ENCODE peak calls at places on chromosome X, in ten cellular contexts. One of them, this sample, is unnamed.

GRCh38 chrX:111244238-111244750 is 26.0 kb downstream of the CAPN6 start:
- DNase-seq in mesenteric fat pad: no peak
- DNase-seq in brain microvascular endothelial cell: peak
- DNase-seq in effector memory CD4-positive, alpha-beta T cell: no peak
- DNase-seq in fibroblast of lung: peak
- DNase-seq in neural crest cell: no peak
- DNase-seq in stomach: no peak
- DNase-seq in effector memory CD8-positive, alpha-beta T cell: no peak
- DNase-seq in kidney glomerular epithelial cell: peak
- DNase-seq in NCI-H2081: peak
- DNase-seq in this sample: peak

GRCh38 chrX:16827225-16827624 is 41.0 kb downstream of the TXLNG start:
- DNase-seq in mesenteric fat pad: no peak
- DNase-seq in brain microvascular endothelial cell: no peak
- DNase-seq in effector memory CD4-positive, alpha-beta T cell: no peak
- DNase-seq in fibroblast of lung: peak
- DNase-seq in neural crest cell: no peak
- DNase-seq in stomach: no peak
- DNase-seq in effector memory CD8-positive, alpha-beta T cell: no peak
- DNase-seq in kidney glomerular epithelial cell: no peak
- DNase-seq in NCI-H2081: no peak
- DNase-seq in this sample: no peak

GRCh38 chrX:106899276-106899675 is 3.9 kb downstream of the RIPPLY1 start:
- DNase-seq in mesenteric fat pad: no peak
- DNase-seq in brain microvascular endothelial cell: no peak
- DNase-seq in effector memory CD4-positive, alpha-beta T cell: no peak
- DNase-seq in fibroblast of lung: peak
- DNase-seq in neural crest cell: no peak
- DNase-seq in stomach: no peak
- DNase-seq in effector memory CD8-positive, alpha-beta T cell: no peak
- DNase-seq in kidney glomerular epithelial cell: no peak
- DNase-seq in NCI-H2081: no peak
- DNase-seq in this sample: no peak

GRCh38 chrX:19626230-19626629 is 110.9 kb upstream of the MAP3K15 start:
- DNase-seq in mesenteric fat pad: no peak
- DNase-seq in brain microvascular endothelial cell: no peak
- DNase-seq in effector memory CD4-positive, alpha-beta T cell: no peak
- DNase-seq in fibroblast of lung: no peak
- DNase-seq in neural crest cell: no peak
- DNase-seq in stomach: no peak
- DNase-seq in effector memory CD8-positive, alpha-beta T cell: no peak
- DNase-seq in kidney glomerular epithelial cell: no peak
- DNase-seq in NCI-H2081: no peak
- DNase-seq in this sample: no peak

GRCh38 chrX:46298821-46299220 is 246.4 kb downstream of the ZNF674 start:
- DNase-seq in mesenteric fat pad: no peak
- DNase-seq in brain microvascular endothelial cell: peak
- DNase-seq in effector memory CD4-positive, alpha-beta T cell: no peak
- DNase-seq in fibroblast of lung: peak
- DNase-seq in neural crest cell: no peak
- DNase-seq in stomach: no peak
- DNase-seq in effector memory CD8-positive, alpha-beta T cell: no peak
- DNase-seq in kidney glomerular epithelial cell: no peak
- DNase-seq in NCI-H2081: no peak
- DNase-seq in this sample: peak

GRCh38 chrX:39605183-39605582 is 492.6 kb downstream of the BCOR start:
- DNase-seq in mesenteric fat pad: no peak
- DNase-seq in brain microvascular endothelial cell: no peak
- DNase-seq in effector memory CD4-positive, alpha-beta T cell: no peak
- DNase-seq in fibroblast of lung: no peak
- DNase-seq in neural crest cell: no peak
- DNase-seq in stomach: no peak
- DNase-seq in effector memory CD8-positive, alpha-beta T cell: no peak
- DNase-seq in kidney glomerular epithelial cell: no peak
- DNase-seq in NCI-H2081: no peak
- DNase-seq in this sample: no peak

GRCh38 chrX:70481424-70481823 is 36.8 kb downstream of the DLG3 start:
- DNase-seq in mesenteric fat pad: no peak
- DNase-seq in brain microvascular endothelial cell: no peak
- DNase-seq in effector memory CD4-positive, alpha-beta T cell: no peak
- DNase-seq in fibroblast of lung: no peak
- DNase-seq in neural crest cell: no peak
- DNase-seq in stomach: no peak
- DNase-seq in effector memory CD8-positive, alpha-beta T cell: no peak
- DNase-seq in kidney glomerular epithelial cell: peak
- DNase-seq in NCI-H2081: no peak
- DNase-seq in this sample: no peak

GRCh38 chrX:106952988-106953387 is 32.8 kb downstream of the CLDN2 start:
- DNase-seq in mesenteric fat pad: no peak
- DNase-seq in brain microvascular endothelial cell: no peak
- DNase-seq in effector memory CD4-positive, alpha-beta T cell: no peak
- DNase-seq in fibroblast of lung: peak
- DNase-seq in neural crest cell: no peak
- DNase-seq in stomach: no peak
- DNase-seq in effector memory CD8-positive, alpha-beta T cell: no peak
- DNase-seq in kidney glomerular epithelial cell: peak
- DNase-seq in NCI-H2081: peak
- DNase-seq in this sample: no peak

GRCh38 chrX:132227383-132228112 is 8.3 kb upstream of the RAP2C start:
- DNase-seq in mesenteric fat pad: no peak
- DNase-seq in brain microvascular endothelial cell: no peak
- DNase-seq in effector memory CD4-positive, alpha-beta T cell: no peak
- DNase-seq in fibroblast of lung: no peak
- DNase-seq in neural crest cell: no peak
- DNase-seq in stomach: no peak
- DNase-seq in effector memory CD8-positive, alpha-beta T cell: no peak
- DNase-seq in kidney glomerular epithelial cell: no peak
- DNase-seq in NCI-H2081: no peak
- DNase-seq in this sample: no peak

GRCh38 chrX:74924449-74925209 is 623 bp downstream of the NEXMIF start:
- DNase-seq in mesenteric fat pad: no peak
- DNase-seq in brain microvascular endothelial cell: peak
- DNase-seq in effector memory CD4-positive, alpha-beta T cell: no peak
- DNase-seq in fibroblast of lung: peak
- DNase-seq in neural crest cell: peak
- DNase-seq in stomach: peak
- DNase-seq in effector memory CD8-positive, alpha-beta T cell: no peak
- DNase-seq in kidney glomerular epithelial cell: peak
- DNase-seq in NCI-H2081: peak
- DNase-seq in this sample: peak

GRCh38 chrX:110558406-110558805 is 199.8 kb downstream of the RTL9 start:
- DNase-seq in mesenteric fat pad: no peak
- DNase-seq in brain microvascular endothelial cell: no peak
- DNase-seq in effector memory CD4-positive, alpha-beta T cell: no peak
- DNase-seq in fibroblast of lung: no peak
- DNase-seq in neural crest cell: no peak
- DNase-seq in stomach: no peak
- DNase-seq in effector memory CD8-positive, alpha-beta T cell: no peak
- DNase-seq in kidney glomerular epithelial cell: no peak
- DNase-seq in NCI-H2081: no peak
- DNase-seq in this sample: no peak

GRCh38 chrX:150547511-150548115 is 20.8 kb upstream of the MTM1 start:
- DNase-seq in mesenteric fat pad: peak
- DNase-seq in brain microvascular endothelial cell: peak
- DNase-seq in effector memory CD4-positive, alpha-beta T cell: no peak
- DNase-seq in fibroblast of lung: peak
- DNase-seq in neural crest cell: peak
- DNase-seq in stomach: peak
- DNase-seq in effector memory CD8-positive, alpha-beta T cell: no peak
- DNase-seq in kidney glomerular epithelial cell: no peak
- DNase-seq in NCI-H2081: no peak
- DNase-seq in this sample: peak

GRCh38 chrX:153884136-153885076 is 1.6 kb downstream of the L1CAM start:
- DNase-seq in mesenteric fat pad: no peak
- DNase-seq in brain microvascular endothelial cell: no peak
- DNase-seq in effector memory CD4-positive, alpha-beta T cell: no peak
- DNase-seq in fibroblast of lung: no peak
- DNase-seq in neural crest cell: no peak
- DNase-seq in stomach: no peak
- DNase-seq in effector memory CD8-positive, alpha-beta T cell: no peak
- DNase-seq in kidney glomerular epithelial cell: no peak
- DNase-seq in NCI-H2081: no peak
- DNase-seq in this sample: no peak

GRCh38 chrX:115013705-115014104 is 3.7 kb downstream of the IL13RA2 start:
- DNase-seq in mesenteric fat pad: no peak
- DNase-seq in brain microvascular endothelial cell: no peak
- DNase-seq in effector memory CD4-positive, alpha-beta T cell: no peak
- DNase-seq in fibroblast of lung: peak
- DNase-seq in neural crest cell: no peak
- DNase-seq in stomach: no peak
- DNase-seq in effector memory CD8-positive, alpha-beta T cell: no peak
- DNase-seq in kidney glomerular epithelial cell: no peak
- DNase-seq in NCI-H2081: no peak
- DNase-seq in this sample: no peak

This sample was measured in AG08396.